ENCODE peak calls at places on chromosomes 5 and 9, in eight cellular contexts. O, M, Z, X, F, V, K and J are unnamed samples.

GRCh38 chr9:1604942-1605560 is 410.1 kb upstream of the SMARCA2 start:
- DNase-seq in O (no peak), M (no peak), Z (no peak), X (no peak), F (no peak), V (no peak), K (peak), J (no peak)

GRCh38 chr5:38639377-38640011 is 83.0 kb upstream of the LIFR start:
- DNase-seq in O (no peak), M (no peak), Z (no peak), X (no peak), F (no peak), V (no peak), K (no peak), J (no peak)

GRCh38 chr5:149422429-149423286 is 43.6 kb upstream of the IL17B start:
- DNase-seq in O (no peak), M (peak), Z (no peak), X (peak), F (no peak), V (no peak), K (no peak), J (no peak)

GRCh38 chr5:73822989-73823339 is 197.0 kb downstream of the ARHGEF28 start:
- DNase-seq in O (no peak), M (no peak), Z (no peak), X (no peak), F (no peak), V (no peak), K (no peak), J (no peak)

GRCh38 chr5:91382530-91383026 is 539 bp downstream of the ARRDC3 start:
- DNase-seq in O (peak), M (peak), Z (peak), X (peak), F (peak), V (peak), K (peak), J (no peak)

GRCh38 chr9:93475856-93476255 is 22.5 kb upstream of the FAM120AOS start:
- DNase-seq in O (no peak), M (no peak), Z (no peak), X (no peak), F (no peak), V (no peak), K (no peak), J (no peak)

GRCh38 chr9:93468763-93469456 is 15.5 kb upstream of the FAM120AOS start:
- DNase-seq in O (no peak), M (no peak), Z (no peak), X (no peak), F (no peak), V (no peak), K (no peak), J (no peak)

GRCh38 chr5:72618699-72619098 is 111.5 kb upstream of the ZNF366 start:
- DNase-seq in O (no peak), M (no peak), Z (no peak), X (no peak), F (no peak), V (no peak), K (no peak), J (no peak)

GRCh38 chr9:112047538-112048066 is 127.5 kb downstream of the SUSD1 start:
- DNase-seq in O (no peak), M (no peak), Z (no peak), X (no peak), F (no peak), V (no peak), K (peak), J (no peak)

GRCh38 chr9:90044263-90044662 is 439.5 kb downstream of the GADD45G start:
- DNase-seq in O (no peak), M (no peak), Z (peak), X (no peak), F (no peak), V (no peak), K (no peak), J (no peak)

GRCh38 chr5:67012241-67012640 is 184.4 kb downstream of the CD180 start:
- DNase-seq in O (no peak), M (no peak), Z (no peak), X (no peak), F (no peak), V (no peak), K (no peak), J (no peak)

GRCh38 chr9:129242971-129243561 is 65.0 kb upstream of the IER5L start:
- DNase-seq in O (no peak), M (no peak), Z (no peak), X (no peak), F (no peak), V (no peak), K (no peak), J (no peak)

GRCh38 chr5:139588962-139589361 is 27.8 kb downstream of the UBE2D2 start:
- DNase-seq in O (no peak), M (no peak), Z (no peak), X (no peak), F (no peak), V (no peak), K (no peak), J (no peak)

GRCh38 chr5:41356746-41357145 is 143.4 kb upstream of the C6 start:
- DNase-seq in O (no peak), M (no peak), Z (no peak), X (no peak), F (no peak), V (no peak), K (no peak), J (no peak)

GRCh38 chr9:87324613-87325194 is 173.0 kb upstream of the DAPK1 start:
- DNase-seq in O (no peak), M (no peak), Z (peak), X (no peak), F (no peak), V (peak), K (peak), J (peak)

GRCh38 chr5:95283022-95283615 is 1.8 kb downstream of the MCTP1 start:
- DNase-seq in O (no peak), M (no peak), Z (no peak), X (no peak), F (no peak), V (no peak), K (no peak), J (no peak)

GRCh38 chr5:37640088-37640487 is 199.8 kb downstream of the GDNF start:
- DNase-seq in O (no peak), M (no peak), Z (no peak), X (no peak), F (no peak), V (no peak), K (no peak), J (no peak)

GRCh38 chr9:69627301-69627700 is 44.9 kb downstream of the APBA1 start:
- DNase-seq in O (no peak), M (no peak), Z (no peak), X (no peak), F (no peak), V (no peak), K (no peak), J (no peak)

GRCh38 chr5:6734781-6735180 is 21.5 kb downstream of the TENT4A start:
- DNase-seq in O (no peak), M (no peak), Z (no peak), X (no peak), F (no peak), V (no peak), K (no peak), J (no peak)

GRCh38 chr9:88418025-88418424 is 29.8 kb downstream of the SPIN1 start:
- DNase-seq in O (no peak), M (no peak), Z (no peak), X (no peak), F (no peak), V (no peak), K (no peak), J (no peak)